ENCODE peak calls at places on chromosomes 1 and 21, in ten cellular contexts. One of them, this sample, is unnamed.

GRCh38 chr1:244353572-244354091 is 98.1 kb downstream of the ADSS2 start:
- DNase-seq in pancreas: no peak
- DNase-seq in CD8-positive, alpha-beta T cell: no peak
- DNase-seq in fibroblast of mammary gland: peak
- DNase-seq in A549: peak
- DNase-seq in uterus: peak
- DNase-seq in psoas muscle: peak
- DNase-seq in IMR-90: peak
- DNase-seq in astrocyte of the cerebellum: peak
- DNase-seq in HAP-1: no peak
- DNase-seq in this sample: no peak

GRCh38 chr1:87478231-87478630 is 149.6 kb downstream of the LMO4 start:
- DNase-seq in HAP-1: peak
- DNase-seq in uterus: no peak
- DNase-seq in pancreas: no peak
- DNase-seq in fibroblast of mammary gland: peak
- DNase-seq in psoas muscle: no peak
- DNase-seq in A549: no peak
- DNase-seq in CD8-positive, alpha-beta T cell: no peak
- DNase-seq in astrocyte of the cerebellum: no peak
- DNase-seq in IMR-90: peak
- DNase-seq in this sample: no peak

GRCh38 chr1:215957692-215958091 is 390.6 kb downstream of the KCTD3 start:
- DNase-seq in astrocyte of the cerebellum: no peak
- DNase-seq in HAP-1: no peak
- DNase-seq in IMR-90: peak
- DNase-seq in psoas muscle: no peak
- DNase-seq in A549: no peak
- DNase-seq in uterus: no peak
- DNase-seq in CD8-positive, alpha-beta T cell: no peak
- DNase-seq in pancreas: no peak
- DNase-seq in fibroblast of mammary gland: peak
- DNase-seq in this sample: no peak

GRCh38 chr1:34685225-34685624 is 69.6 kb upstream of the GJB5 start:
- DNase-seq in A549: no peak
- DNase-seq in IMR-90: no peak
- DNase-seq in psoas muscle: no peak
- DNase-seq in HAP-1: no peak
- DNase-seq in pancreas: no peak
- DNase-seq in fibroblast of mammary gland: no peak
- DNase-seq in uterus: no peak
- DNase-seq in astrocyte of the cerebellum: no peak
- DNase-seq in CD8-positive, alpha-beta T cell: no peak
- DNase-seq in this sample: no peak

GRCh38 chr1:165376041-165376810 is 19.7 kb upstream of the LMX1A start:
- DNase-seq in uterus: peak
- DNase-seq in pancreas: peak
- DNase-seq in fibroblast of mammary gland: peak
- DNase-seq in A549: no peak
- DNase-seq in IMR-90: peak
- DNase-seq in HAP-1: peak
- DNase-seq in astrocyte of the cerebellum: peak
- DNase-seq in psoas muscle: peak
- DNase-seq in CD8-positive, alpha-beta T cell: no peak
- DNase-seq in this sample: peak

GRCh38 chr21:41610042-41610839 is 102.3 kb upstream of the TMPRSS2 start:
- DNase-seq in fibroblast of mammary gland: peak
- DNase-seq in IMR-90: peak
- DNase-seq in A549: peak
- DNase-seq in pancreas: peak
- DNase-seq in astrocyte of the cerebellum: no peak
- DNase-seq in uterus: no peak
- DNase-seq in CD8-positive, alpha-beta T cell: no peak
- DNase-seq in psoas muscle: peak
- DNase-seq in HAP-1: peak
- DNase-seq in this sample: no peak

GRCh38 chr1:174258148-174258550 is 98.8 kb downstream of the RABGAP1L start:
- DNase-seq in uterus: no peak
- DNase-seq in A549: peak
- DNase-seq in IMR-90: peak
- DNase-seq in fibroblast of mammary gland: peak
- DNase-seq in astrocyte of the cerebellum: peak
- DNase-seq in CD8-positive, alpha-beta T cell: no peak
- DNase-seq in pancreas: no peak
- DNase-seq in psoas muscle: no peak
- DNase-seq in HAP-1: peak
- DNase-seq in this sample: no peak

GRCh38 chr1:156356875-156357534 is 12.0 kb upstream of the RHBG start:
- DNase-seq in HAP-1: peak
- DNase-seq in uterus: no peak
- DNase-seq in pancreas: peak
- DNase-seq in A549: peak
- DNase-seq in fibroblast of mammary gland: no peak
- DNase-seq in CD8-positive, alpha-beta T cell: peak
- DNase-seq in IMR-90: no peak
- DNase-seq in astrocyte of the cerebellum: no peak
- DNase-seq in psoas muscle: peak
- DNase-seq in this sample: peak

GRCh38 chr1:150550222-150551048 is 1.2 kb downstream of the ADAMTSL4 start:
- DNase-seq in uterus: peak
- DNase-seq in HAP-1: no peak
- DNase-seq in pancreas: no peak
- DNase-seq in astrocyte of the cerebellum: no peak
- DNase-seq in fibroblast of mammary gland: peak
- DNase-seq in IMR-90: no peak
- DNase-seq in A549: no peak
- DNase-seq in psoas muscle: peak
- DNase-seq in CD8-positive, alpha-beta T cell: no peak
- DNase-seq in this sample: no peak

GRCh38 chr1:43144228-43144627 is 27.9 kb downstream of the EBNA1BP2 start:
- DNase-seq in psoas muscle: no peak
- DNase-seq in HAP-1: no peak
- DNase-seq in IMR-90: peak
- DNase-seq in pancreas: no peak
- DNase-seq in astrocyte of the cerebellum: peak
- DNase-seq in A549: no peak
- DNase-seq in CD8-positive, alpha-beta T cell: no peak
- DNase-seq in uterus: no peak
- DNase-seq in fibroblast of mammary gland: peak
- DNase-seq in this sample: no peak

GRCh38 chr1:38138498-38139233 is 92.1 kb upstream of the POU3F1 start:
- DNase-seq in HAP-1: no peak
- DNase-seq in A549: peak
- DNase-seq in IMR-90: peak
- DNase-seq in astrocyte of the cerebellum: peak
- DNase-seq in pancreas: peak
- DNase-seq in CD8-positive, alpha-beta T cell: no peak
- DNase-seq in fibroblast of mammary gland: peak
- DNase-seq in uterus: peak
- DNase-seq in psoas muscle: peak
- DNase-seq in this sample: no peak

GRCh38 chr21:46622226-46622625 is 13.2 kb upstream of the PRMT2 start:
- DNase-seq in HAP-1: no peak
- DNase-seq in pancreas: no peak
- DNase-seq in IMR-90: no peak
- DNase-seq in fibroblast of mammary gland: no peak
- DNase-seq in A549: no peak
- DNase-seq in uterus: no peak
- DNase-seq in astrocyte of the cerebellum: peak
- DNase-seq in CD8-positive, alpha-beta T cell: peak
- DNase-seq in psoas muscle: no peak
- DNase-seq in this sample: no peak

GRCh38 chr1:209434066-209434465 is 149.4 kb upstream of the CAMK1G start:
- DNase-seq in A549: no peak
- DNase-seq in fibroblast of mammary gland: peak
- DNase-seq in uterus: no peak
- DNase-seq in pancreas: no peak
- DNase-seq in CD8-positive, alpha-beta T cell: no peak
- DNase-seq in psoas muscle: no peak
- DNase-seq in astrocyte of the cerebellum: no peak
- DNase-seq in IMR-90: no peak
- DNase-seq in HAP-1: no peak
- DNase-seq in this sample: no peak

GRCh38 chr1:2229032-2229920 is 1.2 kb downstream of the SKI start:
- DNase-seq in fibroblast of mammary gland: peak
- DNase-seq in psoas muscle: peak
- DNase-seq in astrocyte of the cerebellum: no peak
- DNase-seq in IMR-90: peak
- DNase-seq in CD8-positive, alpha-beta T cell: peak
- DNase-seq in HAP-1: peak
- DNase-seq in pancreas: peak
- DNase-seq in uterus: peak
- DNase-seq in A549: no peak
- DNase-seq in this sample: no peak

GRCh38 chr21:42670884-42671283 is 17.5 kb downstream of the PDE9A start:
- DNase-seq in fibroblast of mammary gland: no peak
- DNase-seq in HAP-1: no peak
- DNase-seq in psoas muscle: no peak
- DNase-seq in IMR-90: no peak
- DNase-seq in A549: no peak
- DNase-seq in CD8-positive, alpha-beta T cell: no peak
- DNase-seq in uterus: no peak
- DNase-seq in pancreas: no peak
- DNase-seq in astrocyte of the cerebellum: no peak
- DNase-seq in this sample: no peak

GRCh38 chr1:26164036-26164927 is 4.5 kb downstream of the C1orf232 start:
- DNase-seq in fibroblast of mammary gland: peak
- DNase-seq in CD8-positive, alpha-beta T cell: peak
- DNase-seq in astrocyte of the cerebellum: no peak
- DNase-seq in IMR-90: no peak
- DNase-seq in HAP-1: peak
- DNase-seq in uterus: no peak
- DNase-seq in pancreas: peak
- DNase-seq in psoas muscle: peak
- DNase-seq in A549: peak
- DNase-seq in this sample: peak
- H3K4me3 ChIP-seq in fibroblast of mammary gland: peak
- H3K4me3 ChIP-seq in CD8-positive, alpha-beta T cell: peak
- H3K4me3 ChIP-seq in astrocyte of the cerebellum: peak
- H3K4me3 ChIP-seq in IMR-90: peak
- H3K4me3 ChIP-seq in HAP-1: peak
- H3K4me3 ChIP-seq in uterus: peak
- H3K4me3 ChIP-seq in pancreas: peak
- H3K4me3 ChIP-seq in psoas muscle: peak
- H3K4me3 ChIP-seq in A549: peak
- H3K4me3 ChIP-seq in this sample: peak

GRCh38 chr1:50251592-50252165 is 143.0 kb downstream of the ELAVL4 start:
- DNase-seq in astrocyte of the cerebellum: no peak
- DNase-seq in uterus: no peak
- DNase-seq in pancreas: no peak
- DNase-seq in fibroblast of mammary gland: no peak
- DNase-seq in psoas muscle: no peak
- DNase-seq in HAP-1: no peak
- DNase-seq in IMR-90: no peak
- DNase-seq in A549: no peak
- DNase-seq in CD8-positive, alpha-beta T cell: no peak
- DNase-seq in this sample: no peak
- H3K4me3 ChIP-seq in astrocyte of the cerebellum: no peak
- H3K4me3 ChIP-seq in uterus: no peak
- H3K4me3 ChIP-seq in pancreas: no peak
- H3K4me3 ChIP-seq in fibroblast of mammary gland: no peak
- H3K4me3 ChIP-seq in psoas muscle: no peak
- H3K4me3 ChIP-seq in HAP-1: no peak
- H3K4me3 ChIP-seq in IMR-90: no peak
- H3K4me3 ChIP-seq in A549: no peak
- H3K4me3 ChIP-seq in CD8-positive, alpha-beta T cell: no peak
- H3K4me3 ChIP-seq in this sample: no peak

GRCh38 chr1:239874831-239875230 is 216.9 kb upstream of the FMN2 start:
- DNase-seq in fibroblast of mammary gland: no peak
- DNase-seq in psoas muscle: no peak
- DNase-seq in pancreas: no peak
- DNase-seq in IMR-90: no peak
- DNase-seq in uterus: no peak
- DNase-seq in astrocyte of the cerebellum: no peak
- DNase-seq in CD8-positive, alpha-beta T cell: no peak
- DNase-seq in HAP-1: no peak
- DNase-seq in A549: no peak
- DNase-seq in this sample: no peak

GRCh38 chr1:239884776-239885175 is 206.9 kb upstream of the FMN2 start:
- DNase-seq in psoas muscle: no peak
- DNase-seq in IMR-90: no peak
- DNase-seq in pancreas: no peak
- DNase-seq in fibroblast of mammary gland: peak
- DNase-seq in HAP-1: no peak
- DNase-seq in CD8-positive, alpha-beta T cell: no peak
- DNase-seq in A549: no peak
- DNase-seq in uterus: peak
- DNase-seq in astrocyte of the cerebellum: no peak
- DNase-seq in this sample: no peak

GRCh38 chr1:239882967-239883366 is 208.7 kb upstream of the FMN2 start:
- DNase-seq in HAP-1: no peak
- DNase-seq in uterus: no peak
- DNase-seq in IMR-90: no peak
- DNase-seq in CD8-positive, alpha-beta T cell: no peak
- DNase-seq in pancreas: no peak
- DNase-seq in psoas muscle: no peak
- DNase-seq in fibroblast of mammary gland: no peak
- DNase-seq in A549: no peak
- DNase-seq in astrocyte of the cerebellum: no peak
- DNase-seq in this sample: no peak

DNA sequence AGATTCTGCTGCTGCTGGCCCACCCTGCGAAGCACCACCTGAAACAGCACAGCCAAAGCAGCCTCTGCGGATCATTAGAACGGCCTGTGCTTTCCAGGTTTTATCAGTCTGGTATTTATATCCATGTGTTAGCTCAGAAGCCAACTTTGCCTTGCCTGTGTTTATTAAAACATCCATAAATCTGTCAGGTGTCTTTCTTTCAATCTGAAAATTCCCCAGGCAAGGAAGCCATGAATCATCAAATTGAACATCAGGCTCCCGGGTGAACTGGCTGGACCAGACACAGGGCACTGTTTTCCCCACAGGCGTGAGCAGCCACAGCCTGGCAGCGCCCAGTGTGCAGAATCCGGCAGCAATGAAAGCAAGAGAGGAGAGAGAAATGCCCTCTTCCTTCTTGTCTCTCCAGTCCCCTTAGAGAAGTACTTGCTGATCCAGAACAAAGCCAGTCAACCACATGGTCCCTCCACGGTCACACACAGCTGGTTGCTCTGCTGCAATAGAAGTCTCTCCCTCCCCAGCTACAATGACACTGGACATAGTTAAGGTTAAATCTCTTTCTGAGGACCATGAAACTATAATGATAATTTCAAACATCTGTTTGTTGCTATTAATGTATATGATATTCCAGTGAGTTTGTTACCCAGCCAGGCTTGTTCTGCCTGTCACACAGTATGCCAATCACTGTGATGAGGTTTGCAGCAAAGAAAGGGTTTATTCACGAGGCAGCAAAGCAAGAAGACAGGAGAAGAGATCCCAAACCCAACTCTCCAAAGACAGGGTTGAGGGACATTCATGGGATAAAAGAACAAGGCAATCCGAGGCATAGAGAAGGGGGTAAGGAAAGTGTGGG is 212.1 kb upstream of the FMN2 start:
- DNase-seq in psoas muscle: no peak
- DNase-seq in astrocyte of the cerebellum: no peak
- DNase-seq in uterus: no peak
- DNase-seq in CD8-positive, alpha-beta T cell: no peak
- DNase-seq in IMR-90: no peak
- DNase-seq in HAP-1: no peak
- DNase-seq in A549: no peak
- DNase-seq in fibroblast of mammary gland: no peak
- DNase-seq in pancreas: no peak
- DNase-seq in this sample: no peak
- H3K4me3 ChIP-seq in psoas muscle: no peak
- H3K4me3 ChIP-seq in astrocyte of the cerebellum: no peak
- H3K4me3 ChIP-seq in uterus: no peak
- H3K4me3 ChIP-seq in CD8-positive, alpha-beta T cell: no peak
- H3K4me3 ChIP-seq in IMR-90: no peak
- H3K4me3 ChIP-seq in HAP-1: no peak
- H3K4me3 ChIP-seq in A549: no peak
- H3K4me3 ChIP-seq in fibroblast of mammary gland: no peak
- H3K4me3 ChIP-seq in pancreas: no peak
- H3K4me3 ChIP-seq in this sample: no peak

GRCh38 chr1:207822602-207823451 is 71.0 kb downstream of the CD46 start:
- DNase-seq in fibroblast of mammary gland: peak
- DNase-seq in psoas muscle: peak
- DNase-seq in A549: peak
- DNase-seq in pancreas: no peak
- DNase-seq in CD8-positive, alpha-beta T cell: peak
- DNase-seq in IMR-90: peak
- DNase-seq in HAP-1: no peak
- DNase-seq in astrocyte of the cerebellum: no peak
- DNase-seq in uterus: peak
- DNase-seq in this sample: peak
- H3K4me3 ChIP-seq in fibroblast of mammary gland: peak
- H3K4me3 ChIP-seq in psoas muscle: peak
- H3K4me3 ChIP-seq in A549: peak
- H3K4me3 ChIP-seq in pancreas: peak
- H3K4me3 ChIP-seq in CD8-positive, alpha-beta T cell: peak
- H3K4me3 ChIP-seq in IMR-90: peak
- H3K4me3 ChIP-seq in HAP-1: no peak
- H3K4me3 ChIP-seq in astrocyte of the cerebellum: no peak
- H3K4me3 ChIP-seq in uterus: peak
- H3K4me3 ChIP-seq in this sample: peak

This sample was measured in effector memory CD4-positive, alpha-beta T cell.